ENCODE peak calls at places on chromosome 20, in nine cellular contexts. One of them, this sample, is unnamed.

GRCh38 chr20:2217857-2218529 is 77.8 kb upstream of the TGM3 start:
- DNase-seq in tibial artery: no peak
- DNase-seq in KBM-7: peak
- DNase-seq in NCI-H187: no peak
- DNase-seq in neural crest cell: no peak
- DNase-seq in T1000: no peak
- DNase-seq in heart left ventricle: peak
- DNase-seq in T-cell: no peak
- DNase-seq in Jurkat, Clone E6-1: no peak
- DNase-seq in this sample: no peak

GRCh38 chr20:42118409-42119125 is 500.4 kb upstream of the CHD6 start:
- DNase-seq in heart left ventricle: no peak
- DNase-seq in T1000: no peak
- DNase-seq in tibial artery: peak
- DNase-seq in neural crest cell: no peak
- DNase-seq in NCI-H187: no peak
- DNase-seq in KBM-7: no peak
- DNase-seq in T-cell: no peak
- DNase-seq in Jurkat, Clone E6-1: no peak
- DNase-seq in this sample: no peak

GRCh38 chr20:43843096-43843964 is 71.3 kb upstream of the TOX2 start:
- DNase-seq in neural crest cell: no peak
- DNase-seq in heart left ventricle: no peak
- DNase-seq in tibial artery: no peak
- DNase-seq in T-cell: no peak
- DNase-seq in KBM-7: no peak
- DNase-seq in Jurkat, Clone E6-1: no peak
- DNase-seq in NCI-H187: no peak
- DNase-seq in T1000: peak
- DNase-seq in this sample: no peak

GRCh38 chr20:50034567-50035170 is 51.9 kb downstream of the SNAI1 start:
- DNase-seq in tibial artery: peak
- DNase-seq in T-cell: no peak
- DNase-seq in Jurkat, Clone E6-1: no peak
- DNase-seq in NCI-H187: no peak
- DNase-seq in T1000: peak
- DNase-seq in KBM-7: no peak
- DNase-seq in heart left ventricle: no peak
- DNase-seq in neural crest cell: no peak
- DNase-seq in this sample: no peak

GRCh38 chr20:4814696-4815252 is 93.1 kb downstream of the PRND start:
- DNase-seq in KBM-7: peak
- DNase-seq in tibial artery: peak
- DNase-seq in NCI-H187: no peak
- DNase-seq in T-cell: peak
- DNase-seq in heart left ventricle: no peak
- DNase-seq in neural crest cell: no peak
- DNase-seq in T1000: no peak
- DNase-seq in Jurkat, Clone E6-1: no peak
- DNase-seq in this sample: peak

GRCh38 chr20:23585808-23586734 is 17.8 kb upstream of the CST9L start:
- DNase-seq in T1000: no peak
- DNase-seq in heart left ventricle: no peak
- DNase-seq in NCI-H187: no peak
- DNase-seq in Jurkat, Clone E6-1: no peak
- DNase-seq in neural crest cell: no peak
- DNase-seq in T-cell: no peak
- DNase-seq in tibial artery: no peak
- DNase-seq in KBM-7: no peak
- DNase-seq in this sample: no peak

GRCh38 chr20:19791887-19792286 is 33.8 kb downstream of the RIN2 start:
- DNase-seq in T-cell: no peak
- DNase-seq in Jurkat, Clone E6-1: no peak
- DNase-seq in T1000: no peak
- DNase-seq in tibial artery: no peak
- DNase-seq in neural crest cell: no peak
- DNase-seq in KBM-7: no peak
- DNase-seq in NCI-H187: no peak
- DNase-seq in heart left ventricle: no peak
- DNase-seq in this sample: no peak

GRCh38 chr20:3312940-3313656 is 74.1 kb upstream of the SLC4A11 start:
- DNase-seq in Jurkat, Clone E6-1: no peak
- DNase-seq in T-cell: no peak
- DNase-seq in heart left ventricle: no peak
- DNase-seq in tibial artery: no peak
- DNase-seq in neural crest cell: no peak
- DNase-seq in KBM-7: peak
- DNase-seq in T1000: no peak
- DNase-seq in NCI-H187: no peak
- DNase-seq in this sample: no peak

GRCh38 chr20:37943501-37944455 is 40.9 kb downstream of the VSTM2L start:
- DNase-seq in T1000: no peak
- DNase-seq in neural crest cell: no peak
- DNase-seq in heart left ventricle: no peak
- DNase-seq in Jurkat, Clone E6-1: no peak
- DNase-seq in tibial artery: peak
- DNase-seq in T-cell: no peak
- DNase-seq in NCI-H187: no peak
- DNase-seq in KBM-7: no peak
- DNase-seq in this sample: no peak

GRCh38 chr20:37821691-37822655 is 81.0 kb upstream of the VSTM2L start:
- DNase-seq in KBM-7: no peak
- DNase-seq in tibial artery: no peak
- DNase-seq in Jurkat, Clone E6-1: no peak
- DNase-seq in neural crest cell: no peak
- DNase-seq in T-cell: no peak
- DNase-seq in heart left ventricle: no peak
- DNase-seq in NCI-H187: no peak
- DNase-seq in T1000: no peak
- DNase-seq in this sample: no peak

GRCh38 chr20:64044484-64045247 is 4.8 kb downstream of the SOX18 start:
- DNase-seq in neural crest cell: no peak
- DNase-seq in T-cell: no peak
- DNase-seq in T1000: peak
- DNase-seq in tibial artery: no peak
- DNase-seq in NCI-H187: no peak
- DNase-seq in heart left ventricle: peak
- DNase-seq in Jurkat, Clone E6-1: no peak
- DNase-seq in KBM-7: no peak
- DNase-seq in this sample: no peak

GRCh38 chr20:62925420-62926228 is 681 bp downstream of the DIDO1 start:
- DNase-seq in neural crest cell: peak
- DNase-seq in tibial artery: no peak
- DNase-seq in T-cell: peak
- DNase-seq in T1000: no peak
- DNase-seq in heart left ventricle: no peak
- DNase-seq in Jurkat, Clone E6-1: no peak
- DNase-seq in NCI-H187: no peak
- DNase-seq in KBM-7: peak
- DNase-seq in this sample: peak

GRCh38 chr20:34377072-34377847 is 14.2 kb downstream of the ITCH start:
- DNase-seq in NCI-H187: no peak
- DNase-seq in KBM-7: no peak
- DNase-seq in T-cell: no peak
- DNase-seq in T1000: no peak
- DNase-seq in heart left ventricle: no peak
- DNase-seq in neural crest cell: no peak
- DNase-seq in tibial artery: no peak
- DNase-seq in Jurkat, Clone E6-1: no peak
- DNase-seq in this sample: no peak

GRCh38 chr20:49567421-49568256 is at the start of gene PTGIS:
- DNase-seq in KBM-7: no peak
- DNase-seq in tibial artery: no peak
- DNase-seq in T1000: no peak
- DNase-seq in neural crest cell: peak
- DNase-seq in Jurkat, Clone E6-1: no peak
- DNase-seq in heart left ventricle: no peak
- DNase-seq in T-cell: no peak
- DNase-seq in NCI-H187: no peak
- DNase-seq in this sample: peak

GRCh38 chr20:13996265-13996664 is 949 bp downstream of the MACROD2 start:
- DNase-seq in heart left ventricle: no peak
- DNase-seq in KBM-7: no peak
- DNase-seq in tibial artery: no peak
- DNase-seq in neural crest cell: no peak
- DNase-seq in NCI-H187: no peak
- DNase-seq in T1000: no peak
- DNase-seq in T-cell: no peak
- DNase-seq in Jurkat, Clone E6-1: no peak
- DNase-seq in this sample: no peak

GRCh38 chr20:9839626-9840025 is 750 bp upstream of the PAK5 start:
- DNase-seq in neural crest cell: no peak
- DNase-seq in NCI-H187: no peak
- DNase-seq in T-cell: no peak
- DNase-seq in KBM-7: no peak
- DNase-seq in heart left ventricle: no peak
- DNase-seq in T1000: no peak
- DNase-seq in tibial artery: no peak
- DNase-seq in Jurkat, Clone E6-1: no peak
- DNase-seq in this sample: no peak

GRCh38 chr20:35837577-35838195 is 65.9 kb downstream of the PHF20 start:
- DNase-seq in neural crest cell: no peak
- DNase-seq in heart left ventricle: no peak
- DNase-seq in Jurkat, Clone E6-1: no peak
- DNase-seq in NCI-H187: no peak
- DNase-seq in KBM-7: peak
- DNase-seq in T1000: no peak
- DNase-seq in tibial artery: no peak
- DNase-seq in T-cell: no peak
- DNase-seq in this sample: no peak

GRCh38 chr20:6769953-6770831 is 2.7 kb downstream of the BMP2 start:
- DNase-seq in KBM-7: no peak
- DNase-seq in neural crest cell: no peak
- DNase-seq in NCI-H187: no peak
- DNase-seq in Jurkat, Clone E6-1: no peak
- DNase-seq in T1000: peak
- DNase-seq in tibial artery: peak
- DNase-seq in T-cell: no peak
- DNase-seq in heart left ventricle: peak
- DNase-seq in this sample: peak

GRCh38 chr20:38231786-38232130 is 28.8 kb downstream of the KIAA1755 start:
- DNase-seq in T-cell: no peak
- DNase-seq in NCI-H187: no peak
- DNase-seq in heart left ventricle: peak
- DNase-seq in tibial artery: no peak
- DNase-seq in KBM-7: peak
- DNase-seq in T1000: no peak
- DNase-seq in neural crest cell: no peak
- DNase-seq in Jurkat, Clone E6-1: no peak
- DNase-seq in this sample: peak

GRCh38 chr20:61405007-61405406 is 152.9 kb downstream of the CDH4 start:
- DNase-seq in T1000: no peak
- DNase-seq in T-cell: no peak
- DNase-seq in neural crest cell: no peak
- DNase-seq in tibial artery: no peak
- DNase-seq in KBM-7: no peak
- DNase-seq in heart left ventricle: no peak
- DNase-seq in NCI-H187: no peak
- DNase-seq in Jurkat, Clone E6-1: no peak
- DNase-seq in this sample: no peak

GRCh38 chr20:24357169-24357568 is 112.3 kb upstream of the SYNDIG1 start:
- DNase-seq in Jurkat, Clone E6-1: no peak
- DNase-seq in neural crest cell: no peak
- DNase-seq in T-cell: no peak
- DNase-seq in heart left ventricle: no peak
- DNase-seq in NCI-H187: no peak
- DNase-seq in tibial artery: no peak
- DNase-seq in T1000: no peak
- DNase-seq in KBM-7: no peak
- DNase-seq in this sample: no peak

GRCh38 chr20:6381887-6382286 is 259.1 kb upstream of the FERMT1 start:
- DNase-seq in heart left ventricle: no peak
- DNase-seq in neural crest cell: no peak
- DNase-seq in T1000: no peak
- DNase-seq in T-cell: no peak
- DNase-seq in Jurkat, Clone E6-1: no peak
- DNase-seq in NCI-H187: no peak
- DNase-seq in tibial artery: no peak
- DNase-seq in KBM-7: no peak
- DNase-seq in this sample: no peak

GRCh38 chr20:43508106-43508505 is 609 bp downstream of the L3MBTL1 start:
- DNase-seq in T1000: no peak
- DNase-seq in T-cell: no peak
- DNase-seq in NCI-H187: no peak
- DNase-seq in Jurkat, Clone E6-1: no peak
- DNase-seq in tibial artery: no peak
- DNase-seq in heart left ventricle: no peak
- DNase-seq in KBM-7: no peak
- DNase-seq in neural crest cell: no peak
- DNase-seq in this sample: no peak

GRCh38 chr20:43548273-43548880 is 10.4 kb upstream of the SGK2 start:
- DNase-seq in heart left ventricle: no peak
- DNase-seq in neural crest cell: no peak
- DNase-seq in Jurkat, Clone E6-1: no peak
- DNase-seq in tibial artery: no peak
- DNase-seq in T-cell: no peak
- DNase-seq in T1000: no peak
- DNase-seq in NCI-H187: no peak
- DNase-seq in KBM-7: no peak
- DNase-seq in this sample: no peak

GRCh38 chr20:44039147-44039546 is 124.5 kb downstream of the TOX2 start:
- DNase-seq in neural crest cell: no peak
- DNase-seq in T1000: no peak
- DNase-seq in tibial artery: no peak
- DNase-seq in heart left ventricle: no peak
- DNase-seq in Jurkat, Clone E6-1: no peak
- DNase-seq in KBM-7: no peak
- DNase-seq in T-cell: no peak
- DNase-seq in NCI-H187: no peak
- DNase-seq in this sample: no peak

GRCh38 chr20:24648919-24649318 is 179.5 kb downstream of the SYNDIG1 start:
- DNase-seq in T-cell: no peak
- DNase-seq in neural crest cell: no peak
- DNase-seq in NCI-H187: no peak
- DNase-seq in Jurkat, Clone E6-1: no peak
- DNase-seq in tibial artery: no peak
- DNase-seq in KBM-7: no peak
- DNase-seq in heart left ventricle: no peak
- DNase-seq in T1000: no peak
- DNase-seq in this sample: no peak

GRCh38 chr20:58432190-58432954 is 43.3 kb downstream of the VAPB start:
- DNase-seq in heart left ventricle: no peak
- DNase-seq in KBM-7: no peak
- DNase-seq in neural crest cell: no peak
- DNase-seq in tibial artery: no peak
- DNase-seq in T1000: no peak
- DNase-seq in NCI-H187: no peak
- DNase-seq in Jurkat, Clone E6-1: no peak
- DNase-seq in T-cell: no peak
- DNase-seq in this sample: no peak

GRCh38 chr20:40880716-40881104 is 147.9 kb upstream of the TOP1 start:
- DNase-seq in Jurkat, Clone E6-1: peak
- DNase-seq in T1000: no peak
- DNase-seq in KBM-7: no peak
- DNase-seq in tibial artery: no peak
- DNase-seq in neural crest cell: no peak
- DNase-seq in T-cell: no peak
- DNase-seq in NCI-H187: no peak
- DNase-seq in heart left ventricle: no peak
- DNase-seq in this sample: no peak

GRCh38 chr20:50534567-50534966 is 24.4 kb downstream of the PTPN1 start:
- DNase-seq in KBM-7: no peak
- DNase-seq in Jurkat, Clone E6-1: no peak
- DNase-seq in heart left ventricle: no peak
- DNase-seq in neural crest cell: no peak
- DNase-seq in T-cell: no peak
- DNase-seq in T1000: no peak
- DNase-seq in tibial artery: no peak
- DNase-seq in NCI-H187: no peak
- DNase-seq in this sample: no peak

GRCh38 chr20:17612287-17612974 is 42.6 kb downstream of the DSTN start:
- DNase-seq in NCI-H187: no peak
- DNase-seq in heart left ventricle: peak
- DNase-seq in T1000: no peak
- DNase-seq in KBM-7: no peak
- DNase-seq in T-cell: peak
- DNase-seq in tibial artery: peak
- DNase-seq in Jurkat, Clone E6-1: peak
- DNase-seq in neural crest cell: no peak
- DNase-seq in this sample: no peak

GRCh38 chr20:24977797-24978196 is 14.8 kb downstream of the APMAP start:
- DNase-seq in T-cell: no peak
- DNase-seq in T1000: no peak
- DNase-seq in tibial artery: no peak
- DNase-seq in KBM-7: no peak
- DNase-seq in heart left ventricle: no peak
- DNase-seq in NCI-H187: no peak
- DNase-seq in Jurkat, Clone E6-1: no peak
- DNase-seq in neural crest cell: no peak
- DNase-seq in this sample: no peak

This sample was measured in left ventricle myocardium superior.